ENCODE peak calls at places on chromosomes 7 and 10, in five cellular contexts. W is NCI-H345; K is mesenchymal stem cell; T is effector CD4-positive, alpha-beta T cell; J is transverse colon. D is an unnamed sample.

GRCh38 chr7:133436014-133436428 is 183.1 kb downstream of the EXOC4 start:
- DNase-seq in T (no peak), J (no peak), K (peak; percentile 4), W (no peak), D (no peak)

GRCh38 chr10:123429631-123430257 is 236.4 kb upstream of the GPR26 start:
- DNase-seq in K (no peak), J (no peak), W (no peak), T (no peak), D (no peak)

GRCh38 chr10:119602241-119603095 is 5.7 kb upstream of the TIAL1 start:
- DNase-seq in W (no peak), T (no peak), K (peak; percentile 36), J (peak; percentile 37), D (no peak)

GRCh38 chr7:149742075-149742701 is 31.2 kb downstream of the ZNF467 start:
- DNase-seq in J (peak; percentile 70), W (peak; percentile 82), K (peak; percentile 69), T (peak; percentile 44), D (peak; percentile 40)

GRCh38 chr7:31958216-31958615 is 112.0 kb downstream of the PDE1C start:
- DNase-seq in K (peak; percentile 88), J (no peak), W (no peak), T (no peak), D (no peak)

GRCh38 chr10:77713506-77714280 is 76.1 kb upstream of the KCNMA1 start:
- DNase-seq in W (no peak), K (no peak), T (no peak), J (no peak), D (no peak)

GRCh38 chr10:95530021-95530420 is 31.1 kb downstream of the SORBS1 start:
- DNase-seq in W (no peak), K (no peak), T (no peak), J (no peak), D (no peak)

GRCh38 chr10:14535497-14536199 is 204.9 kb upstream of the FRMD4A start:
- DNase-seq in J (no peak), K (no peak), T (no peak), W (no peak), D (no peak)

GRCh38 chr10:29482591-29483421 is 152.0 kb downstream of the SVIL start:
- DNase-seq in K (peak; percentile 64), J (no peak), W (no peak), T (no peak), D (peak; percentile 33)

GRCh38 chr7:44113764-44114354 is 9.5 kb downstream of the POLD2 start:
- DNase-seq in T (no peak), J (no peak), W (no peak), K (no peak), D (no peak)

GRCh38 chr10:125082881-125083575 is 77.3 kb downstream of the CTBP2 start:
- DNase-seq in K (peak; percentile 31), W (no peak), J (no peak), T (no peak), D (no peak)

GRCh38 chr10:99977916-99978315 is 31.8 kb downstream of the DNMBP start:
- DNase-seq in J (no peak), K (peak; percentile 17), W (no peak), T (no peak), D (no peak)